ENCODE peak calls at places on chromosome 12, in six cellular contexts. F, J, K, X, O and L are unnamed samples.
A peak's percentile ranks its signal among the peaks of the same experiment; 100 is the strongest.

GRCh38 chr12:29593001-29593400 is 95.5 kb upstream of the OVCH1 start:
- DNase-seq in F (no peak), X (no peak), O (no peak), J (no peak), K (no peak), L (no peak)

GRCh38 chr12:123907726-123908476 is 64.7 kb downstream of the CCDC92 start:
- DNase-seq in K (no peak), J (no peak), X (peak; percentile 23), F (peak; percentile 34), O (no peak), L (no peak)

GRCh38 chr12:64098709-64099354 is 123.3 kb downstream of the KICS2 start:
- DNase-seq in O (peak; percentile 29), F (no peak), K (no peak), J (no peak), X (no peak), L (peak; percentile 84)

GRCh38 chr12:96190403-96191170 is 3.6 kb upstream of the ELK3 start:
- DNase-seq in O (no peak), F (peak; percentile 20), K (peak; percentile 73), X (no peak), J (no peak), L (peak; percentile 42)

GRCh38 chr12:3105690-3106479 is 28.7 kb downstream of the TSPAN9 start:
- DNase-seq in J (no peak), O (no peak), F (no peak), K (no peak), X (no peak), L (no peak)

GRCh38 chr12:51051787-51052186 is 3.7 kb downstream of the LETMD1 start:
- DNase-seq in O (no peak), X (no peak), J (no peak), F (no peak), K (no peak), L (no peak)

GRCh38 chr12:16492820-16493797 is 112.9 kb downstream of the LMO3 start:
- DNase-seq in F (no peak), J (no peak), O (no peak), K (no peak), X (no peak), L (no peak)

GRCh38 chr12:94952325-94952724 is 51.2 kb downstream of the NDUFA12 start:
- DNase-seq in K (no peak), J (no peak), O (no peak), X (no peak), F (no peak), L (no peak)

GRCh38 chr12:5798242-5799015 is 146.6 kb downstream of the ANO2 start:
- DNase-seq in O (no peak), X (no peak), J (no peak), F (no peak), K (no peak), L (no peak)

GRCh38 chr12:117762143-117762542 is 206.6 kb downstream of the KSR2 start:
- DNase-seq in K (no peak), X (no peak), F (no peak), O (no peak), J (no peak), L (no peak)

GRCh38 chr12:58067610-58068387 is 126.4 kb downstream of the ATP23 start:
- DNase-seq in O (peak; percentile 65), F (no peak), J (no peak), X (peak; percentile 24), K (peak; percentile 99), L (peak; percentile 88)

GRCh38 chr12:105485321-105485910 is 154.9 kb downstream of the C12orf75 start:
- DNase-seq in J (no peak), O (peak; percentile 89), K (peak; percentile 53), X (peak; percentile 85), F (no peak), L (peak; percentile 83)

GRCh38 chr12:81992461-81992860 is 233.3 kb upstream of the PPFIA2 start:
- DNase-seq in X (peak; percentile 46), K (peak; percentile 14), O (peak; percentile 31), J (no peak), F (peak; percentile 16), L (no peak)

GRCh38 chr12:55044135-55044534 is 24.4 kb downstream of the NEUROD4 start:
- DNase-seq in F (no peak), K (no peak), J (no peak), X (no peak), O (no peak), L (no peak)

GRCh38 chr12:109888179-109889020 is 8.1 kb upstream of the GLTP start:
- DNase-seq in F (no peak), J (no peak), O (peak; percentile 87), K (peak; percentile 98), X (peak; percentile 98), L (peak; percentile 98)

GRCh38 chr12:46304080-46304479 is 35.2 kb upstream of the SLC38A1 start:
- DNase-seq in O (no peak), X (no peak), K (no peak), J (no peak), F (no peak), L (no peak)

GRCh38 chr12:16112626-16113560 is 164.6 kb downstream of the SLC15A5 start:
- DNase-seq in O (no peak), K (no peak), F (peak; percentile 48), X (no peak), J (peak; percentile 61), L (no peak)

GRCh38 chr12:110705309-110705708 is 16.4 kb upstream of the HVCN1 start:
- DNase-seq in K (no peak), O (no peak), X (no peak), J (no peak), F (no peak), L (no peak)

GRCh38 chr12:71186571-71187288 is 28.9 kb upstream of the TSPAN8 start:
- DNase-seq in X (no peak), J (no peak), F (no peak), K (no peak), O (no peak), L (no peak)

GRCh38 chr12:116123511-116124258 is 153.8 kb downstream of the MED13L start:
- DNase-seq in J (peak; percentile 89), K (peak; percentile 64), F (peak; percentile 20), X (peak; percentile 74), O (peak; percentile 77), L (no peak)